ENCODE peak calls at places on chromosomes 16 and 17, in six cellular contexts. K is CD8-positive, alpha-beta T cell; M is heart right ventricle; O is Caco-2; C is lung; I is mucosa of descending colon. Q is an unnamed sample.

GRCh38 chr17:70067104-70067503 is 7.9 kb upstream of the KCNJ16 start:
- DNase-seq in C (no peak), K (no peak), M (no peak), O (no peak), I (no peak), Q (no peak)

GRCh38 chr17:42279776-42280630 is 3.8 kb upstream of the STAT5B start:
- DNase-seq in C (no peak), O (no peak), K (no peak), M (no peak), I (no peak), Q (no peak)

GRCh38 chr16:68642436-68643064 is 2.6 kb upstream of the CDH3 start:
- DNase-seq in O (no peak), I (no peak), M (no peak), C (peak; percentile 67), K (no peak), Q (peak; percentile 87)

GRCh38 chr16:86984975-86985655 is 332.1 kb downstream of the C16orf95 start:
- DNase-seq in O (no peak), I (no peak), M (peak; percentile 77), K (no peak), C (no peak), Q (no peak)

GRCh38 chr16:54203384-54203783 is 83.2 kb downstream of the IRX3 start:
- DNase-seq in C (no peak), I (no peak), K (no peak), O (no peak), M (no peak), Q (no peak)

GRCh38 chr16:31177136-31177535 is 2.8 kb upstream of the FUS start:
- DNase-seq in C (peak; percentile 78), M (no peak), K (no peak), I (no peak), O (no peak), Q (no peak)

GRCh38 chr17:38453951-38454421 is 25.7 kb downstream of the ARHGAP23 start:
- DNase-seq in K (no peak), C (no peak), I (no peak), O (no peak), M (peak; percentile 57), Q (no peak)

GRCh38 chr16:77402672-77403071 is 32.2 kb downstream of the ADAMTS18 start:
- DNase-seq in C (no peak), O (no peak), M (no peak), I (no peak), K (no peak), Q (peak; percentile 43)

GRCh38 chr16:1929578-1930337 is 11.5 kb upstream of the HS3ST6 start:
- DNase-seq in M (peak; percentile 88), K (peak; percentile 85), C (peak; percentile 89), I (peak; percentile 91), O (peak; percentile 80), Q (peak; percentile 88)

GRCh38 chr16:27640277-27640600 is 90.3 kb downstream of the KATNIP start:
- DNase-seq in K (no peak), O (no peak), C (no peak), I (no peak), M (no peak), Q (peak; percentile 94)

GRCh38 chr16:1426734-1427451 is 4.0 kb upstream of the PERCC1 start:
- DNase-seq in M (no peak), C (no peak), O (no peak), K (no peak), I (no peak), Q (no peak)

GRCh38 chr16:70421473-70422311 is 17.2 kb downstream of the ST3GAL2 start:
- DNase-seq in M (no peak), O (no peak), C (no peak), K (no peak), I (no peak), Q (no peak)
- H3K4me1 ChIP-seq in M (peaks cover 63% of the 10 kb centered on the region), O (peaks cover 16% of the 10 kb centered on the region), C (peaks cover 22% of the 10 kb centered on the region), K (peaks cover 40% of the 10 kb centered on the region), I (no peaks in the 10 kb centered on the region), Q (peaks cover 20% of the 10 kb centered on the region)

DNA sequence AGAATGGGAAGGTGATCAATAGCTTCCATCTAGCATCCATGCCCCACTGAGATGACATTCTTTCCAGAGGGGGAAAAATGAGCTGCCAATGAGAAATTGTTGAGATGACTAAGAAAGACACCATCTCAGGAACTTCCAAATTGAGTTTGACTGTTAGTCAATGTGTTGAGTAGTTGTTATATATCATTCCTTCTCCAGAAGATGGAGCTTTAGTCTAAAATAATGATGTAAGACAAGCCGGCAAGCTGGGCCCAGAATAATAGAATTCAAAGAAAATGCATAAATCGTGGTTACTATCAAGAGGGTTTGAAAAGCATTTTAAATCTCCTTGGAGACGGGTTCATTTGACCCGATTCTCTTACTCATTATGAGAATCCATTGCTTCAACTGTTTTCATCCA is 71.0 kb upstream of the ATF7IP2 start:
- DNase-seq in I (no peak), K (no peak), C (no peak), M (no peak), O (no peak), Q (no peak)
- TF ChIP-seq CTCF in I (no peak), K (peak; percentile 68), C (no peak), M (peak; percentile 32), O (peak; percentile 10), Q (no peak)

GRCh38 chr17:7849185-7850117 is 5.4 kb upstream of the TMEM88 start:
- DNase-seq in M (no peak), K (no peak), O (no peak), C (no peak), I (peak; percentile 61), Q (no peak)
- H3K36me3 ChIP-seq in M (peaks cover 20% of the 10 kb centered on the region), K (peaks cover 15% of the 10 kb centered on the region), O (no peaks in the 10 kb centered on the region), C (peaks cover 8% of the 10 kb centered on the region), I (peaks cover 7% of the 10 kb centered on the region), Q (peaks cover 68% of the 10 kb centered on the region)

GRCh38 chr17:55426851-55427586 is 5.4 kb upstream of the MMD start:
- DNase-seq in M (no peak), I (no peak), K (no peak), C (no peak), O (no peak), Q (no peak)
- H3K4me1 ChIP-seq in M (peaks cover 13% of the 10 kb centered on the region), I (peaks cover 14% of the 10 kb centered on the region), K (peaks cover 4% of the 10 kb centered on the region), C (peaks cover 4% of the 10 kb centered on the region), O (peaks cover 22% of the 10 kb centered on the region), Q (no peaks in the 10 kb centered on the region)

GRCh38 chr17:9162275-9162985 is 141.1 kb downstream of the NTN1 start:
- DNase-seq in I (no peak), K (no peak), M (no peak), O (peak; percentile 41), C (no peak), Q (no peak)
- TF ChIP-seq CTCF in I (no peak), K (no peak), M (no peak), O (peak; percentile 23), C (no peak), Q (no peak)

GRCh38 chr17:76039121-76039520 is 12.0 kb upstream of the EVPL start:
- DNase-seq in M (no peak), C (no peak), I (peak; percentile 11), O (no peak), K (no peak), Q (no peak)
- H3K36me3 ChIP-seq in M (peaks cover 53% of the 10 kb centered on the region), C (peaks cover 27% of the 10 kb centered on the region), I (peaks cover 3% of the 10 kb centered on the region), O (peaks cover 7% of the 10 kb centered on the region), K (peaks cover 39% of the 10 kb centered on the region), Q (peaks cover 60% of the 10 kb centered on the region)

GRCh38 chr17:48834973-48835372 is 4.1 kb downstream of the CALCOCO2 start:
- DNase-seq in O (no peak), C (no peak), I (no peak), K (no peak), M (no peak), Q (no peak)

GRCh38 chr17:48830840-48831548 is at the start of gene CALCOCO2:
- DNase-seq in M (peak; percentile 94), O (peak; percentile 99), I (peak; percentile 96), K (peak; percentile 69), C (peak; percentile 94), Q (peak; percentile 96)

GRCh38 chr17:48832491-48832890 is 1.7 kb downstream of the CALCOCO2 start:
- DNase-seq in I (no peak), M (peak; percentile 57), K (no peak), O (no peak), C (no peak), Q (no peak)

GRCh38 chr17:48835971-48836370 is 5.1 kb downstream of the CALCOCO2 start:
- DNase-seq in I (no peak), M (no peak), K (no peak), O (no peak), C (no peak), Q (peak; percentile 32)

DNA sequence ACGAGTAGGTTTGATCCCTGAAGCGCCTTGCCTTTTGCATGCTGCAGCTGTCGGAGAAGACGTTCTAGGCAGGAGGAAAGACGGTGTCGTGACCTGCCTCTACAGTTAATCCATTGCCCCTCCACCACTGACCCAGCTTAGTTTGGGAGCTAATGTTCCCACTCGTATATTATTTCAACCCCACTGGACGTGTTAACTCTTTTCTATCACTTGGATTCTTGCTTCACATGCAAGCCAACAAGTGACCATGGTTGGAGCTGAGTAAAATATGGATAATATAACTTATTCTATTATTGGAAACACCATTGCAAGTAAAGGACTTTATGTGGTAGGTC is 681 bp downstream of the CALCOCO2 start:
- DNase-seq in C (no peak), M (no peak), I (no peak), K (no peak), O (no peak), Q (no peak)
- H3K4me1 ChIP-seq in C (peaks cover 14% of the 10 kb centered on the region), M (peaks cover 50% of the 10 kb centered on the region), I (peaks cover 28% of the 10 kb centered on the region), K (peaks cover 34% of the 10 kb centered on the region), O (peaks cover 7% of the 10 kb centered on the region), Q (peaks cover 35% of the 10 kb centered on the region)

GRCh38 chr17:51601622-51602261 is 341.4 kb downstream of the UTP18 start:
- DNase-seq in C (no peak), O (no peak), M (no peak), I (no peak), K (no peak), Q (no peak)

GRCh38 chr17:51595965-51596364 is 335.6 kb downstream of the UTP18 start:
- DNase-seq in C (no peak), O (no peak), K (no peak), M (no peak), I (no peak), Q (no peak)

GRCh38 chr17:51598824-51599223 is 338.5 kb downstream of the UTP18 start:
- DNase-seq in I (no peak), O (no peak), M (no peak), C (no peak), K (no peak), Q (no peak)

DNA sequence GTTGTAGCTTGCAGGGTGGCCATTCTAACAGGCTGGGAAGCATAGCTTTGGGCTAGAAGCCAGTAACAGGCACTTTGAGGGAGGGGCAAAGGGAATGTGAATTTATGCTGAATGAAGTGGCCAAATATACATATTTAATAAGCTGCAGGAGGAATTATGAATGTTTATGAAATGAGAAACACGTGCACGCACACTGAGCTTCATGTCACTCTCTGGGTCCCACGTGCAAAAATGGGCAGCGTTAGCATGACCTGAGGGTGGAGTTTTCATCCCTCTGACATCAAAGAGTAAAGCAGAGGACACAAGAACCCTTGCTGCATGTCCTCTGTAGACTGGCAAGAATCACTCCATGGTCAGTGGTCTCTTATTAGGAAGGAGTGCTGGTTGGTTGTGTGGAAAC is 337.0 kb downstream of the UTP18 start:
- DNase-seq in I (no peak), C (no peak), M (no peak), O (no peak), K (no peak), Q (no peak)
- TF ChIP-seq CTCF in I (no peak), C (no peak), M (no peak), O (no peak), K (no peak), Q (no peak)

Q was measured in thyroid gland.